ENCODE peak calls at places on chromosomes 12 and 14, in six cellular contexts. One of them, this sample, is unnamed.

GRCh38 chr12:76505050-76505449 is 54.5 kb downstream of the OSBPL8 start:
- DNase-seq in IMR-90: no peak
- DNase-seq in neuronal stem cell: no peak
- DNase-seq in GM23248: no peak
- DNase-seq in OCI-LY7: no peak
- DNase-seq in HCT116: no peak
- DNase-seq in this sample: no peak

GRCh38 chr12:50788562-50788961 is 24.7 kb downstream of the ATF1 start:
- DNase-seq in IMR-90: peak
- DNase-seq in neuronal stem cell: no peak
- DNase-seq in GM23248: peak
- DNase-seq in OCI-LY7: no peak
- DNase-seq in HCT116: no peak
- DNase-seq in this sample: peak

GRCh38 chr12:56118688-56119045 is 601 bp downstream of the ZC3H10 start:
- DNase-seq in IMR-90: no peak
- DNase-seq in neuronal stem cell: no peak
- DNase-seq in GM23248: no peak
- DNase-seq in OCI-LY7: no peak
- DNase-seq in HCT116: no peak
- DNase-seq in this sample: no peak

GRCh38 chr12:120971299-120972180 is 6.8 kb upstream of the HNF1A start:
- DNase-seq in IMR-90: peak
- DNase-seq in neuronal stem cell: peak
- DNase-seq in GM23248: peak
- DNase-seq in OCI-LY7: peak
- DNase-seq in HCT116: peak
- DNase-seq in this sample: peak

GRCh38 chr14:54355698-54356097 is 41.1 kb upstream of the CDKN3 start:
- DNase-seq in IMR-90: no peak
- DNase-seq in neuronal stem cell: no peak
- DNase-seq in GM23248: peak
- DNase-seq in OCI-LY7: no peak
- DNase-seq in HCT116: no peak
- DNase-seq in this sample: peak

GRCh38 chr14:59126714-59127436 is 61.6 kb upstream of the DAAM1 start:
- DNase-seq in IMR-90: peak
- DNase-seq in neuronal stem cell: peak
- DNase-seq in GM23248: peak
- DNase-seq in OCI-LY7: peak
- DNase-seq in HCT116: peak
- DNase-seq in this sample: peak

GRCh38 chr14:99055816-99056215 is 216.2 kb downstream of the BCL11B start:
- DNase-seq in IMR-90: no peak
- DNase-seq in neuronal stem cell: no peak
- DNase-seq in GM23248: no peak
- DNase-seq in OCI-LY7: no peak
- DNase-seq in HCT116: no peak
- DNase-seq in this sample: no peak

GRCh38 chr14:96501383-96501745 is 818 bp upstream of the PAPOLA start:
- DNase-seq in IMR-90: no peak
- DNase-seq in neuronal stem cell: no peak
- DNase-seq in GM23248: no peak
- DNase-seq in OCI-LY7: peak
- DNase-seq in HCT116: no peak
- DNase-seq in this sample: peak

GRCh38 chr12:24664151-24664550 is 284.8 kb downstream of the BCAT1 start:
- DNase-seq in IMR-90: peak
- DNase-seq in neuronal stem cell: no peak
- DNase-seq in GM23248: peak
- DNase-seq in OCI-LY7: no peak
- DNase-seq in HCT116: no peak
- DNase-seq in this sample: no peak

GRCh38 chr14:100529561-100530031 is 57.6 kb downstream of the BEGAIN start:
- DNase-seq in IMR-90: no peak
- DNase-seq in neuronal stem cell: no peak
- DNase-seq in GM23248: no peak
- DNase-seq in OCI-LY7: no peak
- DNase-seq in HCT116: no peak
- DNase-seq in this sample: no peak

GRCh38 chr12:4997939-4998338 is 45.7 kb upstream of the KCNA5 start:
- DNase-seq in IMR-90: peak
- DNase-seq in neuronal stem cell: no peak
- DNase-seq in GM23248: peak
- DNase-seq in OCI-LY7: no peak
- DNase-seq in HCT116: no peak
- DNase-seq in this sample: peak

GRCh38 chr12:120961604-120962486 is 16.5 kb upstream of the HNF1A start:
- DNase-seq in IMR-90: no peak
- DNase-seq in neuronal stem cell: no peak
- DNase-seq in GM23248: no peak
- DNase-seq in OCI-LY7: no peak
- DNase-seq in HCT116: no peak
- DNase-seq in this sample: no peak

GRCh38 chr14:68616255-68616902 is 176.5 kb downstream of the ZFP36L1 start:
- DNase-seq in IMR-90: peak
- DNase-seq in neuronal stem cell: no peak
- DNase-seq in GM23248: peak
- DNase-seq in OCI-LY7: peak
- DNase-seq in HCT116: peak
- DNase-seq in this sample: peak

GRCh38 chr14:69354383-69355154 is 43.5 kb downstream of the ERH start:
- DNase-seq in IMR-90: peak
- DNase-seq in neuronal stem cell: no peak
- DNase-seq in GM23248: no peak
- DNase-seq in OCI-LY7: peak
- DNase-seq in HCT116: no peak
- DNase-seq in this sample: no peak

GRCh38 chr12:22672951-22673350 is 48.0 kb downstream of the ETNK1 start:
- DNase-seq in IMR-90: peak
- DNase-seq in neuronal stem cell: no peak
- DNase-seq in GM23248: peak
- DNase-seq in OCI-LY7: no peak
- DNase-seq in HCT116: no peak
- DNase-seq in this sample: peak

GRCh38 chr12:80107221-80107620 is 7.9 kb downstream of the OTOGL start:
- DNase-seq in IMR-90: peak
- DNase-seq in neuronal stem cell: no peak
- DNase-seq in GM23248: peak
- DNase-seq in OCI-LY7: no peak
- DNase-seq in HCT116: no peak
- DNase-seq in this sample: no peak

GRCh38 chr12:80460972-80461371 is 16.9 kb downstream of the PTPRQ start:
- DNase-seq in IMR-90: no peak
- DNase-seq in neuronal stem cell: no peak
- DNase-seq in GM23248: no peak
- DNase-seq in OCI-LY7: no peak
- DNase-seq in HCT116: no peak
- DNase-seq in this sample: no peak

GRCh38 chr14:37985826-37986470 is 221.8 kb upstream of the SSTR1 start:
- DNase-seq in IMR-90: peak
- DNase-seq in neuronal stem cell: peak
- DNase-seq in GM23248: peak
- DNase-seq in OCI-LY7: peak
- DNase-seq in HCT116: peak
- DNase-seq in this sample: peak

GRCh38 chr12:46608431-46609280 is 217.1 kb downstream of the SLC38A4 start:
- DNase-seq in IMR-90: peak
- DNase-seq in neuronal stem cell: no peak
- DNase-seq in GM23248: peak
- DNase-seq in OCI-LY7: no peak
- DNase-seq in HCT116: no peak
- DNase-seq in this sample: peak

GRCh38 chr12:46604684-46605083 is 221.1 kb downstream of the SLC38A4 start:
- DNase-seq in IMR-90: no peak
- DNase-seq in neuronal stem cell: no peak
- DNase-seq in GM23248: no peak
- DNase-seq in OCI-LY7: no peak
- DNase-seq in HCT116: no peak
- DNase-seq in this sample: no peak

GRCh38 chr12:46610754-46611153 is 215.0 kb downstream of the SLC38A4 start:
- DNase-seq in IMR-90: no peak
- DNase-seq in neuronal stem cell: no peak
- DNase-seq in GM23248: no peak
- DNase-seq in OCI-LY7: no peak
- DNase-seq in HCT116: no peak
- DNase-seq in this sample: no peak

GRCh38 chr12:46609281-46609623 is 216.5 kb downstream of the SLC38A4 start:
- DNase-seq in IMR-90: no peak
- DNase-seq in neuronal stem cell: no peak
- DNase-seq in GM23248: no peak
- DNase-seq in OCI-LY7: no peak
- DNase-seq in HCT116: no peak
- DNase-seq in this sample: no peak

DNA sequence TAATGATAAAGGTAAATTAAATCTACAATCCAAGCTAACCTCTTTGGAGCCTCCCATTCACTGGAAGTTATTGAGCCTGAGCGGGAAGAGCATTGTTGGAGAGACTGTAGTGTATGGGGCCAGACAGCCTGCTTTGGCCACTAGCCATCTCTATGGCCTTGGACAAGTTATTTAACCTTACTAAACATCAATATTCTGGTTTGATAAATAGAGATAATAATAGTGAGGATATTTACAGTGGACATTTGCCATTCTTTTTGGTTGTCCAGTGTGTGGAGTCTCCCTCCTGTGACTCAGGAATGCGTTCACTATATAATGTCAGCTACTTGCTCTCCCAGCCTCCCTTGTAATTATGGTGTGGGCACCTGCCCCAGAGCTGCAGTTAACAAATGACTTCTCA is 216.1 kb downstream of the SLC38A4 start:
- DNase-seq in IMR-90: no peak
- DNase-seq in neuronal stem cell: no peak
- DNase-seq in GM23248: no peak
- DNase-seq in OCI-LY7: no peak
- DNase-seq in HCT116: no peak
- DNase-seq in this sample: no peak
- H3K4me2 ChIP-seq in IMR-90: no peak
- H3K4me2 ChIP-seq in neuronal stem cell: no peak
- H3K4me2 ChIP-seq in GM23248: peak
- H3K4me2 ChIP-seq in OCI-LY7: no peak
- H3K4me2 ChIP-seq in HCT116: no peak
- H3K4me2 ChIP-seq in this sample: no peak

DNA sequence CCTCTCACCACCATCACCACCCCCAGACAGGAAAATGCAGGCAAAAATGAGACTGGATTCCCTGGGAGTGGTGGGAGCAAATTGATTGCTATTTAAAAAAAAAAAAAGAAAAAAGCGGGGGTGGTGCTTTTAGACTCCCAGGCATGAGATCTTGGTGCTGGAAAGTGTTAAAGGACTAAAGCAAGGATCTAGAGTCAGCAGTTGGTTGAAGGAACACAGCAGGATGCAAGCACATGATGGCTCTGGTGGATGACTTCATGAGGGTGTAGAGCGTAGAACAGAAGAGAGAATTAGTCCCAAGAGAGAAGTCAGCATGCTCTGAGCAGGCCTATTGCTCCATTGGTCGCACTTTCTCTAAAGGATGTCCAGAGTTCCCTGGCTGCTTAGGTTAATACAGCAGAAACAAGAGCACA is 183.8 kb upstream of the HMGA2 start:
- DNase-seq in IMR-90: peak
- DNase-seq in neuronal stem cell: no peak
- DNase-seq in GM23248: peak
- DNase-seq in OCI-LY7: no peak
- DNase-seq in HCT116: no peak
- DNase-seq in this sample: no peak
- H2AFZ ChIP-seq in IMR-90: peak
- H2AFZ ChIP-seq in neuronal stem cell: peak
- H2AFZ ChIP-seq in GM23248: peak
- H2AFZ ChIP-seq in OCI-LY7: no peak
- H2AFZ ChIP-seq in HCT116: no peak
- H2AFZ ChIP-seq in this sample: no peak

GRCh38 chr12:109289004-109289403 is 20.1 kb downstream of the FOXN4 start:
- DNase-seq in IMR-90: no peak
- DNase-seq in neuronal stem cell: no peak
- DNase-seq in GM23248: no peak
- DNase-seq in OCI-LY7: no peak
- DNase-seq in HCT116: no peak
- DNase-seq in this sample: no peak

GRCh38 chr12:109291117-109291516 is 18.0 kb downstream of the FOXN4 start:
- DNase-seq in IMR-90: no peak
- DNase-seq in neuronal stem cell: no peak
- DNase-seq in GM23248: no peak
- DNase-seq in OCI-LY7: no peak
- DNase-seq in HCT116: no peak
- DNase-seq in this sample: no peak

GRCh38 chr12:109291531-109292341 is 17.3 kb downstream of the FOXN4 start:
- DNase-seq in IMR-90: no peak
- DNase-seq in neuronal stem cell: peak
- DNase-seq in GM23248: peak
- DNase-seq in OCI-LY7: no peak
- DNase-seq in HCT116: no peak
- DNase-seq in this sample: no peak

GRCh38 chr12:109288571-109288970 is 20.5 kb downstream of the FOXN4 start:
- DNase-seq in IMR-90: no peak
- DNase-seq in neuronal stem cell: no peak
- DNase-seq in GM23248: no peak
- DNase-seq in OCI-LY7: peak
- DNase-seq in HCT116: peak
- DNase-seq in this sample: no peak

DNA sequence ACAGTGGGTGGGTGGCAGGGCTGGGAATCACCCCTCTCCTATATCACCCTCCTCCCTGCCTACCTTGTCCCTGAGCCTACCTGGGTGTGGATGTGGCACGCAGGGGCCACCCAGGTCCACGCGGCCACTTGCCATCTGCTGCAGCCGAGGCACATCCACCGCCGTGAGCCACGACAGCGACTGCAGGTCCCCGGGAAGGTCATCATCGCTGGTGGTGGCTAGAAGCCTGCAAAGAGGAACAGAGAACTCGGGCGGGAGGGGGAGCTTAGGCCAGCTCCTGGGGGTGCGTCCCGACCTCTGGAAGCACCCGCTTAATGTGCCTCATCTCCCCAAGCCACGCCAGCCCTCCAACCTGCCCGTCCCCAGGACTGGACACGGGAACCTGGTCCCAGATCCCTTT is 19.0 kb downstream of the FOXN4 start:
- DNase-seq in IMR-90: no peak
- DNase-seq in neuronal stem cell: no peak
- DNase-seq in GM23248: no peak
- DNase-seq in OCI-LY7: no peak
- DNase-seq in HCT116: no peak
- DNase-seq in this sample: no peak
- H3K4me2 ChIP-seq in IMR-90: no peak
- H3K4me2 ChIP-seq in neuronal stem cell: no peak
- H3K4me2 ChIP-seq in GM23248: no peak
- H3K4me2 ChIP-seq in OCI-LY7: no peak
- H3K4me2 ChIP-seq in HCT116: no peak
- H3K4me2 ChIP-seq in this sample: no peak

DNA sequence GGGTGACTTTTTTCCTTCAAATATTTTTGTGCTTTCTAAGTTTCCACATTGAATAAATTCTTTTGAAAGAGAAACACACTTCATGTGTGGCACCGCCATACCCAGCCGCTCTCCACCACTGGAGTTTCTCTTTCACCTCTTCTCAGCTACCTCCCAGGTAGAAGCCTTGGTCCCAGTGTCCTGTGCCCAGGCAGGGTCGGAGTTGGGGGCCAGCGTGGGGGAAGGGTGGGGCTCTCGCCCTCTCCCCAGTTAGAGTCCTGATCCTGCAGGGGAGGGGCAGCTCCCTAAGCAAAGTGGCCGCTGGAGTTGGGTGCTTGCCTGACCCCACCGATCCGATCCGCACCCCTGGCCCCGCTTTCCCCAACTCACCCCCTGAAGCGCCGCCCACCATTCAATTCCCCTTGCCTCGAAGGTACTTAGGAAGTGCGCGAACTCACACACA is 817 bp downstream of the CLMN start:
- DNase-seq in IMR-90: no peak
- DNase-seq in neuronal stem cell: no peak
- DNase-seq in GM23248: no peak
- DNase-seq in OCI-LY7: no peak
- DNase-seq in HCT116: no peak
- DNase-seq in this sample: no peak
- H2AFZ ChIP-seq in IMR-90: no peak
- H2AFZ ChIP-seq in neuronal stem cell: peak
- H2AFZ ChIP-seq in GM23248: no peak
- H2AFZ ChIP-seq in OCI-LY7: peak
- H2AFZ ChIP-seq in HCT116: no peak
- H2AFZ ChIP-seq in this sample: peak

This sample was measured in PC-3.